ENCODE peak calls at places on chromosomes 1 and 21, in seven cellular contexts. T is body of pancreas; V is lower lobe of right lung; W is thoracic aorta; H is tibial nerve; G is effector memory CD4-positive, alpha-beta T cell; E is stomach. N is an unnamed sample. For H3K4me1, the result is how much of the 10 kb centered on the place peaks cover.

GRCh38 chr1:78650114-78650513 is 483 bp downstream of the IFI44 start:
- DNase-seq in G (no peak), W (no peak), E (no peak), T (no peak), H (no peak), V (no peak), N (no peak)

GRCh38 chr21:27823652-27824201 is 856.8 kb upstream of the ADAMTS5 start:
- DNase-seq in G (no peak), H (no peak), E (no peak), T (no peak), V (no peak), W (no peak), N (no peak)

GRCh38 chr1:118821801-118822200 is 166.3 kb downstream of the TBX15 start:
- DNase-seq in H (no peak), G (no peak), W (no peak), E (no peak), V (no peak), T (no peak), N (no peak)

GRCh38 chr1:53502641-53503432 is 43.6 kb downstream of the DMRTB1 start:
- DNase-seq in T (no peak), G (no peak), H (no peak), E (no peak), W (no peak), V (no peak), N (no peak)

GRCh38 chr1:61202854-61203603 is 120.7 kb downstream of the NFIA start:
- DNase-seq in H (no peak), G (no peak), W (no peak), T (no peak), E (no peak), V (no peak), N (no peak)

GRCh38 chr1:94805912-94806311 is 14.2 kb upstream of the SLC44A3 start:
- DNase-seq in G (peak), T (peak), V (peak), H (no peak), E (peak), W (no peak), N (no peak)

GRCh38 chr1:94580367-94581115 is 39.0 kb upstream of the F3 start:
- DNase-seq in E (no peak), V (no peak), H (no peak), T (no peak), W (no peak), G (no peak), N (no peak)

GRCh38 chr1:34946211-34946610 is 16.8 kb upstream of the DLGAP3 start:
- DNase-seq in W (no peak), G (no peak), H (no peak), E (no peak), T (no peak), V (no peak), N (no peak)

GRCh38 chr21:42289926-42290325 is 25.3 kb downstream of the TFF3 start:
- DNase-seq in T (peak), W (no peak), H (peak), G (no peak), E (no peak), V (peak), N (no peak)

GRCh38 chr1:45306319-45306718 is 20.4 kb upstream of the HPDL start:
- DNase-seq in E (no peak), W (no peak), G (no peak), H (no peak), V (no peak), T (no peak), N (no peak)

GRCh38 chr1:47984175-47984789 is 12.9 kb downstream of the TRABD2B start:
- DNase-seq in H (no peak), W (no peak), G (no peak), E (no peak), V (no peak), T (peak), N (no peak)

GRCh38 chr1:64923294-64923718 is 43.0 kb downstream of the JAK1 start:
- DNase-seq in W (no peak), T (no peak), H (no peak), V (no peak), E (no peak), G (no peak), N (no peak)

GRCh38 chr1:150221552-150221951 is 14.4 kb downstream of the ANP32E start:
- DNase-seq in W (no peak), V (no peak), E (no peak), T (no peak), G (no peak), H (no peak), N (no peak)

GRCh38 chr1:229863651-229864545 is 203.1 kb upstream of the GALNT2 start:
- DNase-seq in T (no peak), G (no peak), W (peak), E (no peak), V (no peak), H (no peak), N (no peak)

GRCh38 chr1:41856361-41857285 is 62.1 kb downstream of the HIVEP3 start:
- DNase-seq in V (no peak), E (no peak), W (no peak), H (peak), G (no peak), T (no peak), N (no peak)

GRCh38 chr1:42263019-42263418 is 72.0 kb downstream of the FOXJ3 start:
- DNase-seq in E (no peak), H (no peak), W (no peak), G (no peak), V (no peak), T (no peak), N (no peak)

GRCh38 chr1:181161170-181161870 is 72.8 kb downstream of the IER5 start:
- DNase-seq in G (no peak), W (no peak), V (no peak), H (no peak), E (no peak), T (no peak), N (no peak)

GRCh38 chr1:155913969-155914757 is 3.0 kb upstream of the RIT1 start:
- DNase-seq in V (no peak), H (no peak), W (no peak), G (no peak), E (no peak), T (no peak), N (no peak)

GRCh38 chr1:211928993-211929637 is 98.6 kb upstream of the LPGAT1 start:
- DNase-seq in H (no peak), V (no peak), T (peak), E (peak), W (no peak), G (no peak), N (no peak)

GRCh38 chr1:180836414-180836813 is 76.3 kb upstream of the KIAA1614 start:
- DNase-seq in W (no peak), E (no peak), G (no peak), T (no peak), H (no peak), V (no peak), N (no peak)

GRCh38 chr1:9890224-9890731 is 19.8 kb downstream of the CTNNBIP1 start:
- DNase-seq in H (no peak), W (no peak), T (peak), V (no peak), G (no peak), E (peak), N (no peak)

GRCh38 chr1:171142451-171143121 is 42.5 kb upstream of the FMO2 start:
- DNase-seq in V (no peak), T (peak), G (no peak), E (no peak), H (no peak), W (no peak), N (no peak)

GRCh38 chr1:54219688-54220003 is 19.7 kb downstream of the MRPL37 start:
- DNase-seq in T (no peak), V (no peak), G (no peak), W (no peak), E (no peak), H (no peak), N (no peak)

GRCh38 chr1:227760377-227760776 is 25.1 kb downstream of the SNAP47 start:
- DNase-seq in G (no peak), H (no peak), W (no peak), T (no peak), E (no peak), V (no peak), N (no peak)

GRCh38 chr1:12450831-12451559 is 167.0 kb downstream of the DHRS3 start:
- DNase-seq in T (no peak), V (no peak), G (no peak), H (no peak), W (no peak), E (no peak), N (no peak)
- H3K4me1 ChIP-seq in T (half or more), V (half or more), G (under half), H (half or more), W (half or more), E (under half), N (half or more)

DNA sequence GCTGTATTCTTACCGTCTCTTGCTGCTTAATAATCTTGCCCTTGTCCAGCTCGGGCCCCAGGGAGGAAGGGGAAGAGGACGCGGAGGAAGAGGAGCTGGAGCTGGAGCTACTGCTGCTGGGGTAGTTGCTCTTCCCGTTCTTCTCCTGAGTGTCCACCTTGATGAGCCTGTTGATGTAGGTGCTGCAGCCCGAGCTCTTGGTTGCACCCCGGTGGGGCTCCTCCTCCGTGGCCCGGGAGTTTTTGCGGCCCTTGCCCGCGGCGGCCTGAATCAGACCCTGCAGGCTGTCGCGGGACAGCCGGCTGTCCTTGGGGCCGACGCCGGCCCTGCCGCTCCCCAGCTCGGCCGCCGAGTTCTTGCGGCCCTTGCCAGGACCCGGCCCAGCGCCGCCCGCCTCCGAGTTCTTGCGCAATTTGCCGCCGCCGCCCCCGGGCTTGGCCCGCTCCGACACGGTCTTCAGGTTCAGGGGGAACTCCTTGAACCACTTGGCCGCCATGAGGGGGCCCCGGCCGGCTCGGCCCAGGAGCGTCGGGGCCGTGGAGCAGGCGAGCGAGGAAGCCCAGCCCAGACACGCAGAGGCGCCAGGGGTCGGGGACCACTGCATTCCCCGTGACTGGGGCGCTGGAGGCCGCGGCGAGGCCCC is 475 bp upstream of the TDRD10 start:
- DNase-seq in G (no peak), W (no peak), E (peak), V (peak), H (peak), T (peak), N (no peak)
- H3K4me3 ChIP-seq in G (no peak), W (peak), E (peak), V (peak), H (peak), T (no peak), N (peak)

GRCh38 chr1:166836733-166837132 is 2.5 kb upstream of the POGK start:
- DNase-seq in V (no peak), T (no peak), E (no peak), G (no peak), W (no peak), H (no peak), N (no peak)
- H3K27ac ChIP-seq in V (peak), T (no peak), E (no peak), G (no peak), W (no peak), H (no peak), N (no peak)

GRCh38 chr21:34877485-34878128 is 171.5 kb downstream of the RUNX1 start:
- DNase-seq in G (no peak), E (peak), H (no peak), T (peak), W (no peak), V (peak), N (no peak)
- H3K4me1 ChIP-seq in G (under half), E (under half), H (under half), T (under half), W (under half), V (half or more), N (half or more)